ENCODE peak calls at places on chromosome 4, in four cellular contexts. D, M, I and L are unnamed samples.

GRCh38 chr4:13918110-13918509 is 290.6 kb upstream of the BOD1L1 start:
- DNase-seq in M (no peak), D (peak), I (no peak), L (peak)

GRCh38 chr4:117949621-117950020 is 84.7 kb upstream of the NDST3 start:
- DNase-seq in M (no peak), D (no peak), I (no peak), L (no peak)

GRCh38 chr4:53714377-53715140 is 123.3 kb upstream of the LNX1 start:
- DNase-seq in I (no peak), D (peak), M (no peak), L (no peak)

GRCh38 chr4:127586922-127587571 is 45.7 kb upstream of the INTU start:
- DNase-seq in I (no peak), D (peak), M (peak), L (peak)

GRCh38 chr4:187444061-187444460 is 551.5 kb upstream of the ZFP42 start:
- DNase-seq in I (no peak), D (peak), M (no peak), L (no peak)

GRCh38 chr4:188986271-188986689 is 847.0 kb downstream of the TRIML1 start:
- DNase-seq in D (peak), M (no peak), I (no peak), L (no peak)

GRCh38 chr4:88533088-88533790 is 9.7 kb upstream of the PYURF start:
- DNase-seq in M (peak), D (peak), I (no peak), L (no peak)

GRCh38 chr4:39097290-39097689 is 35.3 kb downstream of the KLHL5 start:
- DNase-seq in D (no peak), I (no peak), M (no peak), L (no peak)

GRCh38 chr4:26484032-26484515 is 6.2 kb downstream of the CCKAR start:
- DNase-seq in I (no peak), M (no peak), D (peak), L (no peak)

GRCh38 chr4:51853027-51853682 is 10.2 kb downstream of the DCUN1D4 start:
- DNase-seq in M (no peak), D (peak), I (no peak), L (no peak)

GRCh38 chr4:30828290-30828926 is 108.2 kb downstream of the PCDH7 start:
- DNase-seq in M (no peak), I (no peak), D (peak), L (no peak)

GRCh38 chr4:116752027-116752426 is 333.3 kb downstream of the TRAM1L1 start:
- DNase-seq in M (no peak), I (no peak), D (no peak), L (no peak)

GRCh38 chr4:111268769-111269414 is 646.0 kb upstream of the PITX2 start:
- DNase-seq in I (no peak), M (no peak), D (peak), L (no peak)

GRCh38 chr4:176898791-176899190 is 106.1 kb upstream of the VEGFC start:
- DNase-seq in I (no peak), M (no peak), D (no peak), L (no peak)

GRCh38 chr4:145839151-145839550 is 99.5 kb downstream of the ZNF827 start:
- DNase-seq in D (peak), I (no peak), M (peak), L (no peak)

GRCh38 chr4:108849611-108850406 is 87.0 kb upstream of the ETNPPL start:
- DNase-seq in M (no peak), I (no peak), D (peak), L (no peak)

GRCh38 chr4:3483471-3483921 is 20.4 kb downstream of the DOK7 start:
- DNase-seq in M (no peak), I (no peak), D (no peak), L (no peak)

GRCh38 chr4:36502350-36502749 is 220.9 kb downstream of the DTHD1 start:
- DNase-seq in I (no peak), D (no peak), M (no peak), L (no peak)

GRCh38 chr4:56684320-56684719 is 3.2 kb upstream of the HOPX start:
- DNase-seq in D (peak), I (no peak), M (no peak), L (no peak)

GRCh38 chr4:5399790-5400421 is 308.5 kb downstream of the EVC2 start:
- DNase-seq in I (peak), M (peak), D (peak), L (peak)

GRCh38 chr4:22556411-22556969 is 40.6 kb upstream of the ADGRA3 start:
- DNase-seq in I (no peak), D (no peak), M (no peak), L (no peak)

GRCh38 chr4:106041294-106042002 is 146.2 kb downstream of the NPNT start:
- DNase-seq in I (no peak), D (no peak), M (no peak), L (no peak)

GRCh38 chr4:21205821-21206531 is 505.7 kb downstream of the PACRGL start:
- DNase-seq in M (no peak), I (no peak), D (no peak), L (no peak)

GRCh38 chr4:75345436-75345835 is 168.8 kb downstream of the RCHY1 start:
- DNase-seq in D (peak), I (no peak), M (no peak), L (no peak)

GRCh38 chr4:22427676-22428075 is 88.2 kb downstream of the ADGRA3 start:
- DNase-seq in D (no peak), I (no peak), M (no peak), L (no peak)

GRCh38 chr4:28225005-28225404 is 1364.4 kb downstream of the STIM2 start:
- DNase-seq in I (peak), D (peak), M (peak), L (no peak)

GRCh38 chr4:55359397-55359916 is 13.4 kb downstream of the SRD5A3 start:
- DNase-seq in I (no peak), D (no peak), M (no peak), L (no peak)

GRCh38 chr4:138890921-138891570 is 124.5 kb upstream of the NOCT start:
- DNase-seq in I (no peak), M (no peak), D (no peak), L (no peak)

GRCh38 chr4:128371004-128371777 is 83.6 kb upstream of the PGRMC2 start:
- DNase-seq in M (no peak), D (peak), I (no peak), L (peak)

GRCh38 chr4:167717495-167717894 is 374.8 kb upstream of the ANXA10 start:
- DNase-seq in M (no peak), I (no peak), D (no peak), L (no peak)

GRCh38 chr4:112817933-112818921 is 181.3 kb downstream of the LARP7 start:
- DNase-seq in D (peak), I (peak), M (peak), L (peak)

GRCh38 chr4:85741921-85742591 is 267.1 kb downstream of the ARHGAP24 start:
- DNase-seq in M (no peak), D (no peak), I (no peak), L (no peak)

DNA sequence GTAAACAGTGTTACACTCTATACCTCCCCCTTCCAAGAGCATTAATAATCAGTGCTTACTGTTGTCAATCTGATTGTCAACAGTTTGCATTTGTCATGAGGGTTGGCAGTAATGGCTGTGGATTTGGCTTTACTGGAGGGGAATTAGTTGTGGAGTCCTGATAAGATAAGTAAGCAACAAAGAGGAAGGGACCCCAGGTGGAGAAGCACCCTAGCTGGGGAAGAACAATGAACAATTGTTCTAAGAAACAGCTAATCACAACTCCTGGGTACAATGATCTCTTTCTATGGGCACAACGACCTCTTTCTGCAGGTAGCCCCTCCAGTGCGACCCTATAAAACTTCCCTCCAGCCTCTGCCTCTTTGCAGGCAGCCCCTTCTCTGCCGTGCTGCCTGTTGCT is 53.2 kb upstream of the CDKN2AIP start:
- DNase-seq in I (no peak), M (no peak), D (no peak), L (no peak)
- H3K9ac ChIP-seq in I (no peak), M (no peak), D (no peak), L (no peak)

GRCh38 chr4:8453957-8454356 is 13.4 kb downstream of the TRMT44 start:
- DNase-seq in I (no peak), M (no peak), D (no peak), L (no peak)
- H2AFZ ChIP-seq in I (no peak), M (no peak), D (no peak), L (no peak)

GRCh38 chr4:1790005-1790404 is 3.1 kb upstream of the FGFR3 start:
- DNase-seq in D (no peak), M (no peak), I (no peak), L (no peak)
- H3K14ac ChIP-seq in D (no peak), M (no peak), I (no peak), L (no peak)

DNA sequence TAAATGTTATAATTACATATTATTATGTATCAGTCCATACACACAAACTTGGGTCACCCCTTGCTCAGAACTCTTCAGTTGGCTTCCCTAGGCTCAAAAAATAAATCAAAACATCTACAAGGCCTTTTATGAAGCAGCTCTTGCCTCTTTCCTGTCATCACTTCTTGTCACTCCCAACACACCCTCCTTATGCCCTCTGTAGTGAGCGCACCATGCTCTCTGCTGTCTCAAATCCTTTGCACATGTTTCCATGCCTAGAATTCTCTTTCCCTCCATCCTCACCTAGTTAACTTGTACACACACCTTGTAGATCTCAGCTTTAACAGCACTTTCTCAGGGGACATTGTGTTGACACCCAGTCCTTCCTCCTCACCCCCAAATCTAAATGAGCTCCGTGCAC is 53.0 kb downstream of the ATP8A1 start:
- DNase-seq in I (no peak), M (no peak), D (no peak), L (no peak)
- H3K9ac ChIP-seq in I (no peak), M (no peak), D (no peak), L (no peak)

GRCh38 chr4:184848510-184848909 is 22.7 kb upstream of the ACSL1 start:
- DNase-seq in D (no peak), M (no peak), I (no peak), L (no peak)

GRCh38 chr4:184851200-184851541 is 25.4 kb upstream of the ACSL1 start:
- DNase-seq in I (no peak), D (no peak), M (no peak), L (no peak)

GRCh38 chr4:184846531-184846930 is 20.8 kb upstream of the ACSL1 start:
- DNase-seq in D (no peak), I (no peak), M (no peak), L (no peak)

GRCh38 chr4:184850431-184851199 is 24.8 kb upstream of the ACSL1 start:
- DNase-seq in D (no peak), M (no peak), I (no peak), L (no peak)

DNA sequence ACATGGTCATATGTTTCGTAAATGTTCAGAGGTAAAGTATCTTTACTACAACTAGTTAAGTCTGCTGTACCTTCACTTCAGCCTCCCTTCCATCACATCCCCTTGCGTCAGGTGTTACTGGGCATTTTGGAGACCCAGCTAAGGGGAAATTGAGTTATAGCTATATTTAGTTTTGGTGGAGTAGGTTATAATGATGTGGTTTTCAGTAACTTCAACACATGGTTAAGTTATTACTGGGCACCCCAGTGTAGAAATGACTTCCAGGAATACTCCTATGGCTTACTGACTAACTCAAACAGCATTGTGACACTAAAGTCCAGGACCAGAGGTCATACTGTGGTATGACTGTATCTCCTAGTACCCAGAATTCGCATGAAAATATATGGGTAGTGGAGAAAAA is 23.4 kb upstream of the ACSL1 start:
- DNase-seq in M (no peak), D (no peak), I (no peak), L (peak)
- H2AFZ ChIP-seq in M (no peak), D (no peak), I (no peak), L (no peak)

GRCh38 chr4:10579700-10580099 is 104.9 kb downstream of the CLNK start:
- DNase-seq in M (peak), I (no peak), D (no peak), L (no peak)
- H3K14ac ChIP-seq in M (no peak), I (no peak), D (no peak), L (no peak)

DNA sequence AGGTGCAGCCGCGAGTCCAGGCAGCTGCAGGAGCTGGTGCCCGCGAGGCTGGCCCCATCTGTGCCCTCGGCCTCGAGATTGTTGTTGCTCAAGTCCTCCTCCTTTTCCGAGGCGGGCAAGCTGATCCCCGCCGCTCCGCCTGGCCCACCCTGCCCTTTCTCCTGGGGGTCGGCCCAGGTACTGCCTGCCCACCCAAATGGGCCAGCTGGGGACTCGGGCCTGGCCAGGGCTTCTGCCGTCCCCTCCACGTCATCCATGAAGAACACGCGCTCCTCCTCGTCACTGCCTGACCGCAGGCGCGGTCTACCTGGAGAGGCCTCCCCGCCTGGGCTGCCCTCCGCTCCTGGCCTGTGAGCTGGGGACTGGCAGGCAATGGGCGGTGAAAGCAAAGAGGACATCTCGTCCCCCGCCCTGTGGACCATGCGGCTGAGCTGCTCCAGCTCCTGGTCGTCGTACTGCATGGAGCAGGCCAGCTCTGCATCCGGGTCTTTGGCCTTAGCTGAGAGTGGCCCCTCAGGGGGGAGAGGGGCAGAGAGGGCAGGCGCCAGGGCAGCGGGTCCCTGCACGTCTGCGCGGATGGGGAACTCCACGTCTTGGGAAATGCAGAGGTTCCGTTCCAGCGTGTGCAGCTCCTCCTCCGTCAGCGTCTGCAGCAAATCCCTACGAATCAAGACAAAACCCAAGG is 43.1 kb upstream of the MXD4 start:
- DNase-seq in D (no peak), M (no peak), I (no peak), L (no peak)
- H3K9ac ChIP-seq in D (no peak), M (no peak), I (peak), L (no peak)

GRCh38 chr4:1040344-1041146 is 29.1 kb downstream of the FGFRL1 start:
- DNase-seq in I (no peak), D (no peak), M (no peak), L (no peak)
- H2AFZ ChIP-seq in I (peak), D (peak), M (no peak), L (no peak)

DNA sequence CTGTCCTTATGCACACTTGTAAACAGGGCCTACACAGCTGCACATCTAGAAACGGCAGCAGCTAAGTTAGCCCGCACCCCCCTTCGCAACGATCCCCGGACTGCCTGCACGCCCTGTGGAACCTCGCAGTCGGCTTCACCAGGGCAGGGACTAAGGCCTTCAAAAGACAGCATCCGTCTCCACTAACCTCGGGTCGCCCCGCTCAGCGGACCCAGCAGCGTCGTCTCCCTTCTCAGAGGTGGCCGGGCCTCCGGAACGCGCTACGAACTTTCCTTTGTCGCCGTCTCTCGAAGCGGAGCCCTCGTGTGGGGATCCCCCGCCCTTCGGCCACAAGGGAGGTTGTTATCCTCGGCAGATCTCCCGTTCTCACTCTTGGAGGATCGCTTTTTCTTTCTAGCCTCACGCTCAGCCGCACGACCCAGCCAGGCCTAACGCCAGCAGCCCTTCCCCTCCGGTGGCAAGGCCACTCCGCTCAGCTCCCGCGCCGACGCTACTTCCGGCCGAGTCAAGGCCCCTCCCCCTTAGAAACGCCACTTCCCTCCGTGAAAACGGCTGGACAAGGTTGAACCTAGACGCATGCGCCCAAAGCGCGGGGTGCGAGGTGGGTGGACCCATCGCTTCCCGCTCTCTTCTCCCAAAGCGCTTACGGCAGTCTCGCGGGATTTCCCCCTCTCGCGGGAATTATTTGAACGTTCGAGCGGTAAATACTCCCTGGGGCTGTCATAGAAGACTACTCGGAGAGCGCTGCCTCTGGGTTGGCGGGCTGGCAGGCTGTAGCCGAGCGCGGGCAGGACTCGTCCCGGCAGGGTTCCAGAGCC is at the start of the genes DCAF16 and NCAPG:
- DNase-seq in I (peak), M (peak), D (peak), L (peak)
- H3K14ac ChIP-seq in I (peak), M (peak), D (peak), L (peak)